ENCODE peak calls at places on chromosomes 5 and 9, in four cellular contexts. One of them, this sample, is unnamed.

GRCh38 chr9:5629312-5630037 is 568 bp downstream of the RIC1 start:
- DNase-seq in activated CD8-positive, alpha-beta memory T cell treated with anti-CD3 and anti-CD28 coated beads for 4 hours: peak; percentile 13
- DNase-seq in ELF-1: peak; percentile 57
- DNase-seq in HT1080: peak; percentile 34
- DNase-seq in this sample: peak; percentile 65

GRCh38 chr5:82349651-82350050 is 71.5 kb upstream of the RPS23 start:
- DNase-seq in activated CD8-positive, alpha-beta memory T cell treated with anti-CD3 and anti-CD28 coated beads for 4 hours: no peak
- DNase-seq in ELF-1: peak; percentile 73
- DNase-seq in HT1080: peak; percentile 15
- DNase-seq in this sample: peak; percentile 38

GRCh38 chr5:106940986-106941385 is 729.8 kb downstream of the EFNA5 start:
- DNase-seq in activated CD8-positive, alpha-beta memory T cell treated with anti-CD3 and anti-CD28 coated beads for 4 hours: no peak
- DNase-seq in ELF-1: no peak
- DNase-seq in HT1080: peak; percentile 13
- DNase-seq in this sample: peak; percentile 1

GRCh38 chr5:43244823-43245565 is 53.0 kb downstream of the NIM1K start:
- DNase-seq in activated CD8-positive, alpha-beta memory T cell treated with anti-CD3 and anti-CD28 coated beads for 4 hours: no peak
- DNase-seq in ELF-1: no peak
- DNase-seq in HT1080: no peak
- DNase-seq in this sample: no peak

GRCh38 chr5:61162832-61163567 is 732 bp upstream of the SMIM15 start:
- DNase-seq in activated CD8-positive, alpha-beta memory T cell treated with anti-CD3 and anti-CD28 coated beads for 4 hours: no peak
- DNase-seq in ELF-1: no peak
- DNase-seq in HT1080: peak; percentile 51
- DNase-seq in this sample: peak; percentile 38

GRCh38 chr9:132698989-132699388 is 28.7 kb downstream of the GTF3C4 start:
- DNase-seq in activated CD8-positive, alpha-beta memory T cell treated with anti-CD3 and anti-CD28 coated beads for 4 hours: no peak
- DNase-seq in ELF-1: no peak
- DNase-seq in HT1080: no peak
- DNase-seq in this sample: peak; percentile 25

GRCh38 chr9:92141144-92142129 is 26.2 kb upstream of the SPTLC1 start:
- DNase-seq in activated CD8-positive, alpha-beta memory T cell treated with anti-CD3 and anti-CD28 coated beads for 4 hours: no peak
- DNase-seq in ELF-1: peak; percentile 85
- DNase-seq in HT1080: no peak
- DNase-seq in this sample: peak; percentile 40

GRCh38 chr5:175790796-175791195 is 80.6 kb upstream of the CPLX2 start:
- DNase-seq in activated CD8-positive, alpha-beta memory T cell treated with anti-CD3 and anti-CD28 coated beads for 4 hours: no peak
- DNase-seq in ELF-1: no peak
- DNase-seq in HT1080: no peak
- DNase-seq in this sample: no peak

GRCh38 chr5:176519810-176520720 is 17.1 kb downstream of the RNF44 start:
- DNase-seq in activated CD8-positive, alpha-beta memory T cell treated with anti-CD3 and anti-CD28 coated beads for 4 hours: no peak
- DNase-seq in ELF-1: no peak
- DNase-seq in HT1080: no peak
- DNase-seq in this sample: no peak

GRCh38 chr5:117559005-117559844 is 984.6 kb upstream of the SEMA6A start:
- DNase-seq in activated CD8-positive, alpha-beta memory T cell treated with anti-CD3 and anti-CD28 coated beads for 4 hours: no peak
- DNase-seq in ELF-1: no peak
- DNase-seq in HT1080: no peak
- DNase-seq in this sample: no peak

GRCh38 chr5:151016700-151017099 is 3.7 kb upstream of the GPX3 start:
- DNase-seq in activated CD8-positive, alpha-beta memory T cell treated with anti-CD3 and anti-CD28 coated beads for 4 hours: no peak
- DNase-seq in ELF-1: no peak
- DNase-seq in HT1080: no peak
- DNase-seq in this sample: no peak